ENCODE peak calls at places on chromosomes 3 and 15, in four cellular contexts. One of them, this sample, is unnamed.

GRCh38 chr3:55245391-55245790 is 241.7 kb downstream of the WNT5A start:
- DNase-seq in adrenal gland: no peak
- DNase-seq in right cardiac atrium: no peak
- DNase-seq in lower lobe of right lung: no peak
- DNase-seq in this sample: no peak

GRCh38 chr15:72182673-72183072 is 14.9 kb downstream of the GRAMD2A start:
- DNase-seq in adrenal gland: no peak
- DNase-seq in right cardiac atrium: no peak
- DNase-seq in lower lobe of right lung: no peak
- DNase-seq in this sample: no peak

GRCh38 chr3:140599496-140599895 is 78.4 kb upstream of the TRIM42 start:
- DNase-seq in adrenal gland: no peak
- DNase-seq in right cardiac atrium: no peak
- DNase-seq in lower lobe of right lung: no peak
- DNase-seq in this sample: no peak

GRCh38 chr3:40971191-40972168 is 227.8 kb upstream of the CTNNB1 start:
- DNase-seq in adrenal gland: peak; percentile 88
- DNase-seq in right cardiac atrium: peak; percentile 82
- DNase-seq in lower lobe of right lung: peak; percentile 78
- DNase-seq in this sample: peak; percentile 84

GRCh38 chr15:99909914-99910313 is 176.7 kb upstream of the LYSMD4 start:
- DNase-seq in adrenal gland: no peak
- DNase-seq in right cardiac atrium: no peak
- DNase-seq in lower lobe of right lung: no peak
- DNase-seq in this sample: peak; percentile 83

GRCh38 chr3:39414421-39414907 is 7.9 kb downstream of the RPSA start:
- DNase-seq in adrenal gland: no peak
- DNase-seq in right cardiac atrium: no peak
- DNase-seq in lower lobe of right lung: no peak
- DNase-seq in this sample: no peak

GRCh38 chr15:42836251-42836650 is 84.3 kb downstream of the TTBK2 start:
- DNase-seq in adrenal gland: no peak
- DNase-seq in right cardiac atrium: no peak
- DNase-seq in lower lobe of right lung: no peak
- DNase-seq in this sample: no peak

GRCh38 chr15:85333132-85333831 is 47.1 kb upstream of the AKAP13 start:
- DNase-seq in adrenal gland: no peak
- DNase-seq in right cardiac atrium: no peak
- DNase-seq in lower lobe of right lung: no peak
- DNase-seq in this sample: no peak

GRCh38 chr3:197002701-197003454 is 26.7 kb downstream of the MELTF start:
- DNase-seq in adrenal gland: peak; percentile 74
- DNase-seq in right cardiac atrium: peak; percentile 92
- DNase-seq in lower lobe of right lung: peak; percentile 92
- DNase-seq in this sample: peak; percentile 90

GRCh38 chr3:179560791-179561190 is 1.9 kb upstream of the ACTL6A start:
- DNase-seq in adrenal gland: no peak
- DNase-seq in right cardiac atrium: no peak
- DNase-seq in lower lobe of right lung: no peak
- DNase-seq in this sample: no peak

GRCh38 chr15:90619468-90619867 is 89.7 kb downstream of the CRTC3 start:
- DNase-seq in adrenal gland: no peak
- DNase-seq in right cardiac atrium: no peak
- DNase-seq in lower lobe of right lung: no peak
- DNase-seq in this sample: no peak

GRCh38 chr3:135860761-135861160 is 104.8 kb upstream of the PPP2R3A start:
- DNase-seq in adrenal gland: no peak
- DNase-seq in right cardiac atrium: peak; percentile 4
- DNase-seq in lower lobe of right lung: no peak
- DNase-seq in this sample: no peak

GRCh38 chr15:101646652-101647051 is 5.5 kb downstream of the TM2D3 start:
- DNase-seq in adrenal gland: peak; percentile 68
- DNase-seq in right cardiac atrium: no peak
- DNase-seq in lower lobe of right lung: no peak
- DNase-seq in this sample: peak; percentile 50

GRCh38 chr15:101647251-101647650 is 4.9 kb downstream of the TM2D3 start:
- DNase-seq in adrenal gland: peak; percentile 23
- DNase-seq in right cardiac atrium: no peak
- DNase-seq in lower lobe of right lung: no peak
- DNase-seq in this sample: peak; percentile 25

GRCh38 chr15:101650145-101650544 is 2.0 kb downstream of the TM2D3 start:
- DNase-seq in adrenal gland: no peak
- DNase-seq in right cardiac atrium: no peak
- DNase-seq in lower lobe of right lung: no peak
- DNase-seq in this sample: no peak

GRCh38 chr15:101651753-101652097 is 456 bp downstream of the TM2D3 start:
- DNase-seq in adrenal gland: peak; percentile 65
- DNase-seq in right cardiac atrium: peak; percentile 50
- DNase-seq in lower lobe of right lung: no peak
- DNase-seq in this sample: no peak

GRCh38 chr15:101648356-101648755 is 3.8 kb downstream of the TM2D3 start:
- DNase-seq in adrenal gland: no peak
- DNase-seq in right cardiac atrium: no peak
- DNase-seq in lower lobe of right lung: no peak
- DNase-seq in this sample: no peak
- H3K4me1 ChIP-seq in adrenal gland: peaks cover 18% of the 10 kb centered on the region
- H3K4me1 ChIP-seq in right cardiac atrium: peaks cover 5% of the 10 kb centered on the region
- H3K4me1 ChIP-seq in lower lobe of right lung: peaks cover 32% of the 10 kb centered on the region
- H3K4me1 ChIP-seq in this sample: peaks cover 24% of the 10 kb centered on the region

DNA sequence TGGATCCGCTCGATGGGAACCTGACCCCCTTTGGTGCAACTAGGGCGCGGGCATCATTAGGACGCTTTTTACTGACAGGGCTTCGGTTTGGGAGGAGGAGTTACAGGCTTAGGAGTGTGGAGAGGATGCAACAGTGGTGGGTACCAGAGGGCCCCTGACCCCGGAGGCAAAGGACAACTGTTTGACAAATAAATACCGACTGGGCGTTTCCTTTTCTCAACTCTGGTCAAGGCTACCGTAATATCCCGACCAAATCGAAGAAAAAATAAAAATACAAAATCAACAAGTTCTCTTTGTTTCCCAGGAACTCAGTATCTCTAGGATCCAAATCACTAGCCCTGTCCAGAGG is 349 bp upstream of the DGKG start:
- DNase-seq in adrenal gland: no peak
- DNase-seq in right cardiac atrium: no peak
- DNase-seq in lower lobe of right lung: no peak
- DNase-seq in this sample: no peak
- H3K4me1 ChIP-seq in adrenal gland: peaks cover 8% of the 10 kb centered on the region
- H3K4me1 ChIP-seq in right cardiac atrium: peaks cover 2% of the 10 kb centered on the region
- H3K4me1 ChIP-seq in lower lobe of right lung: peaks cover 19% of the 10 kb centered on the region
- H3K4me1 ChIP-seq in this sample: peaks cover 18% of the 10 kb centered on the region

GRCh38 chr15:69610264-69610663 is 157.6 kb downstream of the RPLP1 start:
- DNase-seq in adrenal gland: no peak
- DNase-seq in right cardiac atrium: no peak
- DNase-seq in lower lobe of right lung: no peak
- DNase-seq in this sample: no peak

GRCh38 chr15:69612112-69612511 is 159.5 kb downstream of the RPLP1 start:
- DNase-seq in adrenal gland: no peak
- DNase-seq in right cardiac atrium: no peak
- DNase-seq in lower lobe of right lung: no peak
- DNase-seq in this sample: no peak

GRCh38 chr15:69610858-69611257 is 158.2 kb downstream of the RPLP1 start:
- DNase-seq in adrenal gland: no peak
- DNase-seq in right cardiac atrium: no peak
- DNase-seq in lower lobe of right lung: no peak
- DNase-seq in this sample: no peak

GRCh38 chr15:69615756-69616155 is 163.1 kb downstream of the RPLP1 start:
- DNase-seq in adrenal gland: no peak
- DNase-seq in right cardiac atrium: no peak
- DNase-seq in lower lobe of right lung: no peak
- DNase-seq in this sample: no peak

GRCh38 chr15:69613182-69613581 is 160.6 kb downstream of the RPLP1 start:
- DNase-seq in adrenal gland: no peak
- DNase-seq in right cardiac atrium: no peak
- DNase-seq in lower lobe of right lung: no peak
- DNase-seq in this sample: no peak
- H3K4me1 ChIP-seq in adrenal gland: no peaks in the 10 kb centered on the region
- H3K4me1 ChIP-seq in right cardiac atrium: no peaks in the 10 kb centered on the region
- H3K4me1 ChIP-seq in lower lobe of right lung: no peaks in the 10 kb centered on the region
- H3K4me1 ChIP-seq in this sample: no peaks in the 10 kb centered on the region

DNA sequence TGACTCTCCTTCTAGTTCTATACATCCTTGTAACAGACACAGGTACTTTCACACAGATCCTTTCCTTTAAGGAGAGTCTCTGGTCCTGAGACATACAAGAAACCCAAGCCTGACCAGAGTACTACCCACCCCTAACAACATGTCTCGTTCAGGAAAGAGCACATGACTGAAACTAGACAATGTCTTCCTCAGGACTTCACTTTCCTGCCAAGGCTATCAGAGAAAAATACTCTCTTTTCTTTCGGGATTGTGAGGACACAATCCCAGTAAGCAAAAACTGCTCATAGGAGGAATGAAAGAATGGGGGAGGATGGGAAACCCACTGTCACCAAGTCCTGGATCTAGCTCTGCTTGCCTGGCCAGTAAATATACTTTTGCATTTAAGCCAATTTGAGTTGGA is 11.5 kb upstream of the ANKRD28 start:
- DNase-seq in adrenal gland: no peak
- DNase-seq in right cardiac atrium: no peak
- DNase-seq in lower lobe of right lung: no peak
- DNase-seq in this sample: no peak
- H3K4me1 ChIP-seq in adrenal gland: no peaks in the 10 kb centered on the region
- H3K4me1 ChIP-seq in right cardiac atrium: no peaks in the 10 kb centered on the region
- H3K4me1 ChIP-seq in lower lobe of right lung: peaks cover 29% of the 10 kb centered on the region
- H3K4me1 ChIP-seq in this sample: no peaks in the 10 kb centered on the region